ENCODE peak calls at places on chromosome 2, in nine cellular contexts. M, O, P, E, V, C, X, D and Z are unnamed samples.

GRCh38 chr2:238848941-238849853 is 1.3 kb downstream of the TWIST2 start:
- DNase-seq in M (no peak), O (no peak), P (no peak), E (no peak), V (no peak), C (peak), X (peak), D (no peak), Z (no peak)

GRCh38 chr2:113211226-113212105 is 37.7 kb downstream of the PSD4 start:
- DNase-seq in M (no peak), O (no peak), P (no peak), E (no peak), V (no peak), C (peak), X (peak), D (no peak), Z (no peak)

GRCh38 chr2:207473203-207473865 is 56.4 kb upstream of the CREB1 start:
- DNase-seq in M (no peak), O (peak), P (no peak), E (peak), V (peak), C (peak), X (peak), D (no peak), Z (no peak)

GRCh38 chr2:224165901-224166319 is 126.8 kb upstream of the SERPINE2 start:
- DNase-seq in M (no peak), O (no peak), P (no peak), E (no peak), V (no peak), C (peak), X (no peak), D (no peak), Z (no peak)

GRCh38 chr2:219104107-219105050 is 43.7 kb upstream of the IHH start:
- DNase-seq in M (no peak), O (no peak), P (no peak), E (peak), V (peak), C (peak), X (peak), D (no peak), Z (peak)

GRCh38 chr2:51919395-51919794 is 887.5 kb upstream of the NRXN1 start:
- DNase-seq in M (no peak), O (no peak), P (no peak), E (no peak), V (no peak), C (peak), X (peak), D (no peak), Z (no peak)

GRCh38 chr2:232537499-232537898 is 2.0 kb upstream of the CHRNG start:
- DNase-seq in M (no peak), O (no peak), P (no peak), E (no peak), V (no peak), C (no peak), X (no peak), D (peak), Z (no peak)

GRCh38 chr2:154403242-154403790 is 295.2 kb upstream of the KCNJ3 start:
- DNase-seq in M (no peak), O (no peak), P (no peak), E (no peak), V (no peak), C (no peak), X (no peak), D (no peak), Z (no peak)

GRCh38 chr2:61091485-61091884 is 25.8 kb downstream of the SANBR start:
- DNase-seq in M (no peak), O (no peak), P (no peak), E (no peak), V (no peak), C (no peak), X (no peak), D (no peak), Z (no peak)

GRCh38 chr2:74843371-74844298 is 9.7 kb downstream of the HK2 start:
- DNase-seq in M (no peak), O (peak), P (no peak), E (no peak), V (peak), C (peak), X (peak), D (no peak), Z (peak)

GRCh38 chr2:4973354-4973753 is 718.8 kb upstream of the SOX11 start:
- DNase-seq in M (no peak), O (no peak), P (no peak), E (no peak), V (no peak), C (no peak), X (no peak), D (no peak), Z (no peak)

GRCh38 chr2:235754381-235755207 is 260.8 kb downstream of the AGAP1 start:
- DNase-seq in M (no peak), O (no peak), P (no peak), E (no peak), V (no peak), C (no peak), X (no peak), D (no peak), Z (no peak)